ENCODE peak calls at places on chromosomes 5 and 9, in five cellular contexts. One of them, this sample, is unnamed. For H3K36me3, the result is how much of the 10 kb centered on the place peaks cover.

GRCh38 chr9:8880031-8880430 is 1080.5 kb upstream of the DMAC1 start:
- DNase-seq in neuronal stem cell: no peak
- DNase-seq in aorta: no peak
- DNase-seq in ovary: no peak
- DNase-seq in MM.1S: no peak
- DNase-seq in this sample: no peak

GRCh38 chr5:95822038-95822407 is 503 bp downstream of the GLRX start:
- DNase-seq in ovary: peak
- DNase-seq in MM.1S: peak
- DNase-seq in aorta: peak
- DNase-seq in neuronal stem cell: peak
- DNase-seq in this sample: peak

GRCh38 chr5:67455987-67456386 is 259.4 kb upstream of the CD180 start:
- DNase-seq in ovary: no peak
- DNase-seq in aorta: no peak
- DNase-seq in neuronal stem cell: no peak
- DNase-seq in MM.1S: no peak
- DNase-seq in this sample: no peak

GRCh38 chr9:134365791-134366222 is 39.6 kb downstream of the RXRA start:
- DNase-seq in aorta: peak
- DNase-seq in ovary: peak
- DNase-seq in MM.1S: no peak
- DNase-seq in neuronal stem cell: peak
- DNase-seq in this sample: peak

GRCh38 chr5:73450672-73451217 is 2.2 kb upstream of the FOXD1 start:
- DNase-seq in ovary: no peak
- DNase-seq in aorta: no peak
- DNase-seq in neuronal stem cell: no peak
- DNase-seq in MM.1S: no peak
- DNase-seq in this sample: no peak

GRCh38 chr9:122180633-122181032 is 20.9 kb downstream of the MORN5 start:
- DNase-seq in neuronal stem cell: no peak
- DNase-seq in aorta: no peak
- DNase-seq in MM.1S: no peak
- DNase-seq in ovary: no peak
- DNase-seq in this sample: no peak

GRCh38 chr5:151098185-151098813 is 17.5 kb upstream of the TNIP1 start:
- DNase-seq in ovary: no peak
- DNase-seq in aorta: no peak
- DNase-seq in MM.1S: no peak
- DNase-seq in neuronal stem cell: no peak
- DNase-seq in this sample: no peak

GRCh38 chr9:88418715-88419540 is 30.7 kb downstream of the SPIN1 start:
- DNase-seq in MM.1S: no peak
- DNase-seq in neuronal stem cell: no peak
- DNase-seq in ovary: no peak
- DNase-seq in aorta: no peak
- DNase-seq in this sample: no peak

DNA sequence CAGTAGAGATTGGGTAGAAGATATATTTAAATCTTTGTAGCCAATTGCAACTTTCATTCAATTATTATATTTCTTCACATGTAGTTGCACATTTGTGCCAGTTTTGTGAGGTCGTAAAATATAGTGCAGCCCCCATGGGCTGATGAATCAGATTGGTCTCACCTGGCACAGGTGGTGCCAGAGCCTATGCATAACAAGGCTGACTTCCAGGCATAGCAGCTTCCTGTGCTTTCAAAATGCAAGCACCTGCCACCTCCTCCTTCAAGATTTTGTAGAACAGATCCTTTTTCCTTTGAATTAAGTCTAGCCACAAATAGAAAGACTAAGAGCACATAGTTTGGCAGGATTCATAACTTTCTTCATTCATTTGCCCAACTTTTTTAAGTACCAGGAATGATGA is 87.1 kb downstream of the STARD4 start:
- DNase-seq in aorta: no peak
- DNase-seq in MM.1S: no peak
- DNase-seq in neuronal stem cell: no peak
- DNase-seq in ovary: no peak
- DNase-seq in this sample: no peak
- H3K36me3 ChIP-seq in aorta: under half
- H3K36me3 ChIP-seq in MM.1S: under half
- H3K36me3 ChIP-seq in neuronal stem cell: under half
- H3K36me3 ChIP-seq in ovary: under half
- H3K36me3 ChIP-seq in this sample: under half

GRCh38 chr5:65556181-65556580 is 6.8 kb downstream of the CENPK start:
- DNase-seq in MM.1S: no peak
- DNase-seq in ovary: no peak
- DNase-seq in neuronal stem cell: no peak
- DNase-seq in aorta: no peak
- DNase-seq in this sample: no peak
- H3K36me3 ChIP-seq in MM.1S: under half
- H3K36me3 ChIP-seq in ovary: under half
- H3K36me3 ChIP-seq in neuronal stem cell: half or more
- H3K36me3 ChIP-seq in aorta: under half
- H3K36me3 ChIP-seq in this sample: under half

GRCh38 chr5:136035837-136036236 is 7.0 kb downstream of the TGFBI start:
- DNase-seq in aorta: peak
- DNase-seq in neuronal stem cell: no peak
- DNase-seq in MM.1S: no peak
- DNase-seq in ovary: no peak
- DNase-seq in this sample: no peak

GRCh38 chr5:136033244-136033643 is 4.5 kb downstream of the TGFBI start:
- DNase-seq in MM.1S: no peak
- DNase-seq in aorta: no peak
- DNase-seq in neuronal stem cell: no peak
- DNase-seq in ovary: no peak
- DNase-seq in this sample: no peak

GRCh38 chr5:136034976-136035375 is 6.2 kb downstream of the TGFBI start:
- DNase-seq in ovary: no peak
- DNase-seq in aorta: peak
- DNase-seq in MM.1S: no peak
- DNase-seq in neuronal stem cell: no peak
- DNase-seq in this sample: peak

GRCh38 chr5:136033848-136034247 is 5.1 kb downstream of the TGFBI start:
- DNase-seq in aorta: peak
- DNase-seq in ovary: no peak
- DNase-seq in MM.1S: no peak
- DNase-seq in neuronal stem cell: no peak
- DNase-seq in this sample: no peak

DNA sequence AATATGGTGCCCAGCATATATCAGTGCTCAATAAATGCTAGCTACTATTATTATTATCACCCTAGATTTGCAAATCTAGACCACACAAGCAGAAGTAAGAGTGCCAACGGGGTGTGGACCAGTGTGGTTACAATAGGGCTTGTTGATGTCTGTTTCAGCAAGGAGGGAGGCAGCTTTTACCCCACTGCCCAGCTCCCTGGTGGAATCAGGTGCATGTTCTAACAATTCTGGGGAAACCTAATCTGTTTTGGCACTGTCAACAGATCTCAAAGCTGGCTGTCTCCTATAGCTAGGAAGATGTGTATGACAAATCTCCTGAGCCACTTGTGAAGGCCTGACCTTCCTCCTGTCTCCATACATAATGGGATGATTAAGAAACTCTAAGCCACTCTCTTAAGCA is 5.7 kb downstream of the TGFBI start:
- DNase-seq in aorta: peak
- DNase-seq in MM.1S: no peak
- DNase-seq in neuronal stem cell: no peak
- DNase-seq in ovary: no peak
- DNase-seq in this sample: no peak
- H3K36me3 ChIP-seq in aorta: under half
- H3K36me3 ChIP-seq in MM.1S: under half
- H3K36me3 ChIP-seq in neuronal stem cell: under half
- H3K36me3 ChIP-seq in ovary: under half
- H3K36me3 ChIP-seq in this sample: under half

DNA sequence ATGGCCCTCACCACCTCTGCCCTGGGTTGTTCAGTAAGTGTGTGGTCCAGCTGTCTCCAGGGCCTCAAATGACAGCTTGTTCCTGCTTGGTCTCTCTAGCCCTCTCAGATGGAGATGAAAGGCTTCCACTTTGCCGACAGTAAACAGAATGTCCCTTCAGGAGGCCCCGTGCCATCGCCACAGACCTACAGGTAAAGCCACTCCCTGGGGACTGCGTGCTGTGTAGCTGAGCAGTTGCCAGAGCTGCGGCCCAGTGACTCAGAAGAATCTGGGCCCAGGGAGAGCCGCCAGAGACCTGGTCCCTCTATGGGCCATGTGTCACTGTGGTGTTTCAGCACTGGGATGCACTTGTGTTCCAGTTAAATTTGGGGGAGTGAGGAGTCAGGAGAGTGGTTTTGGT is 10.6 kb upstream of the POMT1 start:
- DNase-seq in MM.1S: no peak
- DNase-seq in aorta: no peak
- DNase-seq in neuronal stem cell: no peak
- DNase-seq in ovary: no peak
- DNase-seq in this sample: no peak
- H3K36me3 ChIP-seq in MM.1S: under half
- H3K36me3 ChIP-seq in aorta: under half
- H3K36me3 ChIP-seq in neuronal stem cell: half or more
- H3K36me3 ChIP-seq in ovary: under half
- H3K36me3 ChIP-seq in this sample: half or more

GRCh38 chr9:2819165-2819564 is 24.7 kb downstream of the PUM3 start:
- DNase-seq in ovary: no peak
- DNase-seq in MM.1S: no peak
- DNase-seq in neuronal stem cell: no peak
- DNase-seq in aorta: no peak
- DNase-seq in this sample: no peak

GRCh38 chr9:2826291-2826690 is 17.6 kb downstream of the PUM3 start:
- DNase-seq in neuronal stem cell: no peak
- DNase-seq in aorta: no peak
- DNase-seq in MM.1S: no peak
- DNase-seq in ovary: no peak
- DNase-seq in this sample: no peak

GRCh38 chr9:2824054-2824453 is 19.8 kb downstream of the PUM3 start:
- DNase-seq in ovary: no peak
- DNase-seq in MM.1S: no peak
- DNase-seq in neuronal stem cell: no peak
- DNase-seq in aorta: no peak
- DNase-seq in this sample: no peak

GRCh38 chr9:2821855-2822254 is 22.0 kb downstream of the PUM3 start:
- DNase-seq in ovary: no peak
- DNase-seq in neuronal stem cell: no peak
- DNase-seq in aorta: no peak
- DNase-seq in MM.1S: no peak
- DNase-seq in this sample: no peak

GRCh38 chr9:2824564-2824963 is 19.3 kb downstream of the PUM3 start:
- DNase-seq in MM.1S: no peak
- DNase-seq in neuronal stem cell: no peak
- DNase-seq in aorta: no peak
- DNase-seq in ovary: no peak
- DNase-seq in this sample: no peak
- H3K36me3 ChIP-seq in MM.1S: under half
- H3K36me3 ChIP-seq in neuronal stem cell: half or more
- H3K36me3 ChIP-seq in aorta: under half
- H3K36me3 ChIP-seq in ovary: under half
- H3K36me3 ChIP-seq in this sample: half or more

GRCh38 chr5:160054047-160054446 is 45.1 kb downstream of the TTC1 start:
- DNase-seq in aorta: no peak
- DNase-seq in neuronal stem cell: no peak
- DNase-seq in ovary: no peak
- DNase-seq in MM.1S: no peak
- DNase-seq in this sample: no peak

GRCh38 chr5:160047362-160047761 is 38.4 kb downstream of the TTC1 start:
- DNase-seq in aorta: peak
- DNase-seq in neuronal stem cell: no peak
- DNase-seq in MM.1S: no peak
- DNase-seq in ovary: no peak
- DNase-seq in this sample: no peak

GRCh38 chr5:160048131-160048530 is 39.2 kb downstream of the TTC1 start:
- DNase-seq in neuronal stem cell: no peak
- DNase-seq in aorta: peak
- DNase-seq in MM.1S: no peak
- DNase-seq in ovary: no peak
- DNase-seq in this sample: peak

GRCh38 chr5:160045004-160045403 is 36.1 kb downstream of the TTC1 start:
- DNase-seq in neuronal stem cell: no peak
- DNase-seq in MM.1S: no peak
- DNase-seq in ovary: no peak
- DNase-seq in aorta: no peak
- DNase-seq in this sample: no peak

GRCh38 chr5:160049099-160049498 is 40.2 kb downstream of the TTC1 start:
- DNase-seq in aorta: no peak
- DNase-seq in ovary: no peak
- DNase-seq in neuronal stem cell: no peak
- DNase-seq in MM.1S: no peak
- DNase-seq in this sample: no peak
- H3K36me3 ChIP-seq in aorta: under half
- H3K36me3 ChIP-seq in ovary: under half
- H3K36me3 ChIP-seq in neuronal stem cell: half or more
- H3K36me3 ChIP-seq in MM.1S: under half
- H3K36me3 ChIP-seq in this sample: under half

DNA sequence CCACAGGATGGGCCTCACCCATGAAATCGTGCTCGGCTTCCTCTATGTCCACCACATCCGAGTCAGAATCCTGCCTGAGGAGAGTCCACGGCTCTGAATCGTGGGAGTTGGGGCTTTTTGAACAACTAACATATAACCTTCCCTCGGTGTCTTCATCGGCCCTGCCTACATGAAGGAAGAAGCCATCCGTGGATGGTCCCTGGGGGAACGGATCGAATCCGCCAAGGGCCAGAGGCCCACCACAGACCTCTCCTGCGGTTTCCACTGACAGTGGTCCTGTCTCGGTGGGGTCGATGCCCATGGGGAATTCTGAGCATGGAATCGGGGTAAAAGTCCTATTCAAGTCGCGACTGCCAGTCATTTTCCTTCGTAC is 85.0 kb downstream of the CAMSAP1 start:
- DNase-seq in aorta: no peak
- DNase-seq in ovary: no peak
- DNase-seq in MM.1S: no peak
- DNase-seq in neuronal stem cell: no peak
- DNase-seq in this sample: no peak
- H3K36me3 ChIP-seq in aorta: under half
- H3K36me3 ChIP-seq in ovary: under half
- H3K36me3 ChIP-seq in MM.1S: under half
- H3K36me3 ChIP-seq in neuronal stem cell: half or more
- H3K36me3 ChIP-seq in this sample: half or more

DNA sequence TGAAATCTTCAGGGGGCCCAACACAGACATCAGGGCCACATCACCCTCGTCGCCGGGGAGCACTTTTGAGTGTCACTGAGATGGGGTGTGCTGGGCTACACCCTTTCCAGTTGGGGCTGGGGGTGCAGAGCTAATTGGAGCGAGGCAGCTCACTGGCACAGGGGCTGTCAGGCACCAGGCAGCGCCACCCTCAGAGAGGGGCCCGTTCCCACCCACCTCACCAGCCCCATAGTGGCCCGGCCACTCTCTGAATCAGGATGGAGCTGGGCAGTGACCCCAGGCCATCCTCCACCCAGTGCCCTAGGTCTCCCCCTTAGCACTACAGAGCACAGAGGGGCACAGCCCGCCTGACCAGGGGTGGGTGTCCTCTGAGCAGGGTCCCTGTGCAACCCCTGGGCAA is 71.1 kb downstream of the KCNT1 start:
- DNase-seq in aorta: no peak
- DNase-seq in MM.1S: no peak
- DNase-seq in neuronal stem cell: no peak
- DNase-seq in ovary: no peak
- DNase-seq in this sample: no peak
- H3K36me3 ChIP-seq in aorta: under half
- H3K36me3 ChIP-seq in MM.1S: under half
- H3K36me3 ChIP-seq in neuronal stem cell: under half
- H3K36me3 ChIP-seq in ovary: under half
- H3K36me3 ChIP-seq in this sample: under half

This sample was measured in psoas muscle.